ENCODE peak calls at places on chromosomes 16 and 17, in six cellular contexts. S is dermis microvascular lymphatic vessel endothelial cell; Q is nucleus accumbens; N is CD8-positive, alpha-beta T cell; O is posterior vena cava; L is LoVo. F is an unnamed sample.

GRCh38 chr16:57091200-57091989 is 988 bp upstream of the CPNE2 start:
- DNase-seq in O (no peak), S (no peak), N (no peak), L (no peak), Q (no peak), F (peak)

GRCh38 chr16:77374384-77374783 is 60.5 kb downstream of the ADAMTS18 start:
- DNase-seq in N (no peak), Q (no peak), O (no peak), L (peak), S (no peak), F (no peak)

GRCh38 chr16:83802135-83802534 is 5.6 kb upstream of the HSBP1 start:
- DNase-seq in S (no peak), N (no peak), O (no peak), Q (no peak), L (no peak), F (peak)

GRCh38 chr16:49276646-49277385 is 4.8 kb downstream of the CBLN1 start:
- DNase-seq in O (no peak), S (no peak), Q (no peak), L (no peak), N (no peak), F (no peak)

GRCh38 chr16:6549415-6549814 is 783.2 kb upstream of the RBFOX1 start:
- DNase-seq in N (no peak), S (no peak), L (no peak), O (no peak), Q (no peak), F (no peak)

GRCh38 chr16:14155572-14156213 is 84.6 kb downstream of the MRTFB start:
- DNase-seq in S (no peak), N (no peak), Q (no peak), L (no peak), O (no peak), F (no peak)

GRCh38 chr17:21475555-21475954 is 99.4 kb downstream of the KCNJ12 start:
- DNase-seq in N (peak), L (no peak), O (no peak), S (no peak), Q (no peak), F (no peak)

GRCh38 chr17:11986939-11987329 is 10.3 kb downstream of the ZNF18 start:
- DNase-seq in O (no peak), S (peak), L (peak), N (no peak), Q (no peak), F (peak)

GRCh38 chr17:38874505-38875419 is 4.9 kb downstream of the LASP1 start:
- DNase-seq in O (no peak), S (no peak), Q (no peak), L (no peak), N (no peak), F (no peak)

GRCh38 chr16:83878838-83879237 is 20.1 kb upstream of the MLYCD start:
- DNase-seq in S (peak), N (no peak), L (peak), O (no peak), Q (no peak), F (peak)